ENCODE peak calls at places on chromosome 21, in nine cellular contexts. Q, R, I, Y, V, X, P, Z and D are unnamed samples.

GRCh38 chr21:24123785-24124184 is 1483.5 kb downstream of the MRPL39 start:
- DNase-seq in Q (no peak), R (no peak), I (no peak), Y (no peak), V (no peak), X (no peak), P (no peak), Z (no peak), D (no peak)

GRCh38 chr21:43944757-43945156 is 67.4 kb upstream of the TRAPPC10 start:
- DNase-seq in Q (no peak), R (no peak), I (no peak), Y (no peak), V (no peak), X (no peak), P (no peak), Z (no peak), D (no peak)

GRCh38 chr21:34890724-34891609 is 158.1 kb downstream of the RUNX1 start:
- DNase-seq in Q (peak; percentile 39), R (no peak), I (no peak), Y (no peak), V (no peak), X (peak; percentile 39), P (no peak), Z (no peak), D (no peak)

GRCh38 chr21:31442339-31442738 is 98.3 kb upstream of the TIAM1 start:
- DNase-seq in Q (no peak), R (no peak), I (peak; percentile 65), Y (no peak), V (no peak), X (no peak), P (no peak), Z (no peak), D (no peak)

GRCh38 chr21:32102426-32102825 is 176.4 kb downstream of the MIS18A start:
- DNase-seq in Q (no peak), R (no peak), I (no peak), Y (no peak), V (no peak), X (no peak), P (no peak), Z (no peak), D (no peak)

GRCh38 chr21:37300114-37300746 is 33.1 kb upstream of the VPS26C start:
- DNase-seq in Q (no peak), R (no peak), I (no peak), Y (no peak), V (no peak), X (no peak), P (no peak), Z (no peak), D (no peak)

GRCh38 chr21:39852726-39853510 is 14.3 kb upstream of the PCP4 start:
- DNase-seq in Q (no peak), R (no peak), I (no peak), Y (no peak), V (no peak), X (no peak), P (no peak), Z (no peak), D (no peak)

GRCh38 chr21:46328151-46328550 is 4.2 kb downstream of the PCNT start:
- DNase-seq in Q (no peak), R (no peak), I (no peak), Y (no peak), V (no peak), X (no peak), P (no peak), Z (no peak), D (no peak)

GRCh38 chr21:41593051-41593783 is 85.3 kb upstream of the TMPRSS2 start:
- DNase-seq in Q (no peak), R (no peak), I (peak; percentile 84), Y (no peak), V (no peak), X (no peak), P (no peak), Z (no peak), D (no peak)

GRCh38 chr21:44300262-44300959 is 558 bp downstream of the PFKL start:
- DNase-seq in Q (peak; percentile 88), R (no peak), I (peak; percentile 61), Y (peak; percentile 55), V (peak; percentile 29), X (peak; percentile 72), P (peak; percentile 65), Z (no peak), D (peak; percentile 39)

GRCh38 chr21:29233611-29234540 is 64.8 kb upstream of the BACH1 start:
- DNase-seq in Q (no peak), R (no peak), I (no peak), Y (peak; percentile 66), V (no peak), X (no peak), P (no peak), Z (no peak), D (no peak)

GRCh38 chr21:36846624-36847023 is 119.8 kb downstream of the HLCS start:
- DNase-seq in Q (no peak), R (no peak), I (no peak), Y (no peak), V (no peak), X (no peak), P (no peak), Z (no peak), D (no peak)

GRCh38 chr21:29187939-29188338 is 57.5 kb downstream of the MAP3K7CL start:
- DNase-seq in Q (no peak), R (no peak), I (no peak), Y (no peak), V (no peak), X (no peak), P (no peak), Z (no peak), D (no peak)

GRCh38 chr21:15935530-15935929 is 205.7 kb downstream of the USP25 start:
- DNase-seq in Q (no peak), R (no peak), I (no peak), Y (no peak), V (no peak), X (no peak), P (no peak), Z (no peak), D (no peak)

GRCh38 chr21:46129846-46130651 is 25.3 kb downstream of the FTCD start:
- DNase-seq in Q (peak; percentile 31), R (no peak), I (no peak), Y (no peak), V (no peak), X (no peak), P (no peak), Z (no peak), D (no peak)

GRCh38 chr21:44571296-44571695 is 2.2 kb upstream of the KRTAP10-4 start:
- DNase-seq in Q (no peak), R (no peak), I (no peak), Y (no peak), V (no peak), X (no peak), P (no peak), Z (no peak), D (no peak)

GRCh38 chr21:44418108-44418875 is 37.0 kb upstream of the LRRC3 start:
- DNase-seq in Q (no peak), R (no peak), I (peak; percentile 22), Y (no peak), V (no peak), X (no peak), P (peak; percentile 7), Z (no peak), D (no peak)

GRCh38 chr21:43208561-43209332 is 39.9 kb downstream of the CRYAA start:
- DNase-seq in Q (no peak), R (no peak), I (peak; percentile 23), Y (no peak), V (no peak), X (no peak), P (no peak), Z (no peak), D (no peak)

GRCh38 chr21:14815001-14815400 is 249.8 kb downstream of the NRIP1 start:
- DNase-seq in Q (no peak), R (no peak), I (no peak), Y (no peak), V (no peak), X (no peak), P (no peak), Z (no peak), D (no peak)

GRCh38 chr21:38806942-38807284 is 1.2 kb downstream of the ETS2 start:
- DNase-seq in Q (no peak), R (no peak), I (no peak), Y (no peak), V (no peak), X (no peak), P (no peak), Z (no peak), D (no peak)

GRCh38 chr21:16502273-16502672 is 772.5 kb downstream of the USP25 start:
- DNase-seq in Q (no peak), R (no peak), I (no peak), Y (no peak), V (no peak), X (no peak), P (no peak), Z (no peak), D (no peak)

GRCh38 chr21:25887166-25887565 is 152.4 kb downstream of the GABPA start:
- DNase-seq in Q (no peak), R (no peak), I (no peak), Y (no peak), V (no peak), X (no peak), P (no peak), Z (no peak), D (no peak)